ENCODE peak calls at places on chromosomes 3 and 15, in four cellular contexts. L, S, F and Z are unnamed samples.

GRCh38 chr15:60788514-60789091 is 309.7 kb upstream of the ICE2 start:
- DNase-seq in L (no peak), S (no peak), F (no peak), Z (no peak)

GRCh38 chr3:38834110-38834509 is 18.1 kb upstream of the SCN10A start:
- DNase-seq in L (peak; percentile 45), S (peak; percentile 41), F (peak; percentile 66), Z (peak; percentile 19)

GRCh38 chr3:58858126-58858525 is 191.6 kb upstream of the FAM3D start:
- DNase-seq in L (no peak), S (no peak), F (no peak), Z (no peak)

GRCh38 chr15:45186771-45187577 is 792 bp downstream of the SHF start:
- DNase-seq in L (no peak), S (peak; percentile 39), F (no peak), Z (no peak)

GRCh38 chr3:923161-923910 is 169.5 kb upstream of the CNTN6 start:
- DNase-seq in L (no peak), S (no peak), F (no peak), Z (peak; percentile 39)

GRCh38 chr15:71440479-71441071 is 325.3 kb downstream of the THSD4 start:
- DNase-seq in L (peak; percentile 51), S (no peak), F (no peak), Z (no peak)

GRCh38 chr3:133117342-133117741 is 79.2 kb downstream of the TMEM108 start:
- DNase-seq in L (no peak), S (no peak), F (no peak), Z (no peak)

GRCh38 chr15:96303503-96304054 is 26.9 kb upstream of the NR2F2 start:
- DNase-seq in L (no peak), S (no peak), F (no peak), Z (no peak)

GRCh38 chr15:80849308-80849707 is 70.1 kb downstream of the CEMIP start:
- DNase-seq in L (peak; percentile 54), S (no peak), F (no peak), Z (peak; percentile 71)

GRCh38 chr3:152910211-152910610 is 75.3 kb downstream of the P2RY1 start:
- DNase-seq in L (no peak), S (no peak), F (no peak), Z (no peak)

GRCh38 chr15:59532770-59533379 is 78.7 kb upstream of the GCNT3 start:
- DNase-seq in L (no peak), S (peak; percentile 52), F (peak; percentile 16), Z (peak; percentile 10)